ENCODE peak calls at places on chromosomes 3 and 15, in four cellular contexts. T, N, V and P are unnamed samples.

GRCh38 chr3:137970914-137971831 is 38.8 kb upstream of the CLDN18 start:
- DNase-seq in T (peak), N (peak), V (peak), P (peak)

GRCh38 chr15:31328425-31328998 is 1.9 kb downstream of the KLF13 start:
- DNase-seq in T (peak), N (peak), V (peak), P (no peak)

GRCh38 chr15:71447328-71448250 is 332.3 kb downstream of the THSD4 start:
- DNase-seq in T (no peak), N (peak), V (peak), P (peak)

GRCh38 chr15:99016680-99017321 is 9.2 kb upstream of the PGPEP1L start:
- DNase-seq in T (no peak), N (peak), V (peak), P (no peak)

GRCh38 chr3:24373198-24373959 is 121.3 kb downstream of the THRB start:
- DNase-seq in T (no peak), N (no peak), V (no peak), P (no peak)

GRCh38 chr15:98177950-98178848 is 217.7 kb downstream of the ARRDC4 start:
- DNase-seq in T (peak), N (peak), V (peak), P (peak)

GRCh38 chr15:98854496-98854895 is 153.1 kb downstream of the PGPEP1L start:
- DNase-seq in T (no peak), N (no peak), V (no peak), P (no peak)

GRCh38 chr15:69980311-69981059 is 117.2 kb downstream of the TLE3 start:
- DNase-seq in T (no peak), N (no peak), V (no peak), P (no peak)

GRCh38 chr3:187741403-187742350 is 3.6 kb downstream of the BCL6 start:
- DNase-seq in T (peak), N (peak), V (peak), P (peak)

GRCh38 chr15:55823699-55824098 is 80.7 kb upstream of the PRTG start:
- DNase-seq in T (no peak), N (peak), V (no peak), P (no peak)

GRCh38 chr3:140724856-140725812 is 47.3 kb downstream of the TRIM42 start:
- DNase-seq in T (no peak), N (no peak), V (no peak), P (no peak)

GRCh38 chr15:65069179-65069578 is 1.4 kb upstream of the RASL12 start:
- DNase-seq in T (no peak), N (peak), V (no peak), P (no peak)

GRCh38 chr3:135136361-135137100 is 341.5 kb downstream of the EPHB1 start:
- DNase-seq in T (no peak), N (no peak), V (no peak), P (no peak)

GRCh38 chr15:27670481-27670880 is 428.6 kb downstream of the OCA2 start:
- DNase-seq in T (no peak), N (no peak), V (no peak), P (no peak)

DNA sequence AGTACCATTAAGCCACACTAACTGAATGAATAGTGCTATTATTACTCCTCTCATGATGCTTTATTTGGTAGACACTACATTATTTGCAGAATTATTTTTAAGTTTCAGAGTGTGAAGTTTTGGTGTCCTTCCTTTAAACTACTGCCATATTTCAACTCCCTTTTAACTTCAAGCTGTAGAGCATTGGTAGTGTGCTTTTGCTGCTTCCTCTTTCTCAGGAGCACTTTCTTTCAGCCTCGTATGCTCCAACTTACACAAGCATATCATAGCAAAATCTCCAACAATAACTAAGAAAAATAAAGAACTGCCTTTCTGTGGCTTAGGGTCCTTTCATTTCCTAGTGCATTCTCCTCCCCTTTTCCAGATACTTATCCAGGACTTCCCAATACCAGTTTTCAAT is 476.4 kb upstream of the AGTR1 start:
- DNase-seq in T (no peak), N (no peak), V (no peak), P (no peak)
- TF ChIP-seq RAD21 in T (no peak), N (no peak), V (no peak), P (no peak)

GRCh38 chr3:107643038-107643883 is 120.5 kb downstream of the BBX start:
- DNase-seq in T (no peak), N (no peak), V (peak), P (no peak)
- TF ChIP-seq CTCF in T (peak), N (peak), V (peak), P (no peak)

DNA sequence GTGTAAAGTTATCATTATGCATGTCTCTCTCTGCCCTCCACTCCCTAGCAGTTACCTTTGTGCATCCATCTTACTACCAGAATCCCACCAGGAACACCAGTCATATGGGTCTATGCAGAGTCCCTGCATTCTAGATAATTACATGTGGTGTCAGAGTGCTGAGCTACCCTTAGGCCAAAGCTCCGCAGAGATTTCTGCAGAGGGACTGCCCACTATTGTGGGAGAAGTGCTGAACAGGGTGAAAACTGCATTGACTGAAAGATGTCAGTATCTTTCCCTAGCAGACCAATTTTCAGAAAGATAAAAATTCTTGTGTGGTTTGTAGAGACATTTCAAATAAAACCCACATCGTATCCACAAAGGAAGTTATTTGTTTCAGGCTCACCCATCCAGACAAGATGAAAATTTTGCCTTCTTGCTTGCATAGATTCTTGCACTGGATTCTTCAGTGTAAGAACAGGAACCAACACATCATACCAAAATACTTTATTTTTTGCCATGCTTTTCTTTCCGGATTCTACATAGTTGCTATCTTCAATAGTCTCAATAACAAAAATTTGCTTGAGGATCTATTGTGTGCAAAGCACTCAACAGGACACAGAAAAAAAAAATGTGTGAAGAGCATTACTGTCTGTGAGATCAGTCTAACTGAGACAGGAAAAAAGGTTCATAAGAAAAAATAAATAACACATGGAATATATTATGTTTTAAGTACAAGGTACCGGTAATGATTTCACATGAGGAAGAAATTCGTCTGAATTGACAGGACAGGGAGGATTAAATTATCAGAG is 32.0 kb upstream of the CCDC80 start:
- DNase-seq in T (no peak), N (no peak), V (no peak), P (no peak)
- TF ChIP-seq RAD21 in T (no peak), N (no peak), V (no peak), P (no peak)

DNA sequence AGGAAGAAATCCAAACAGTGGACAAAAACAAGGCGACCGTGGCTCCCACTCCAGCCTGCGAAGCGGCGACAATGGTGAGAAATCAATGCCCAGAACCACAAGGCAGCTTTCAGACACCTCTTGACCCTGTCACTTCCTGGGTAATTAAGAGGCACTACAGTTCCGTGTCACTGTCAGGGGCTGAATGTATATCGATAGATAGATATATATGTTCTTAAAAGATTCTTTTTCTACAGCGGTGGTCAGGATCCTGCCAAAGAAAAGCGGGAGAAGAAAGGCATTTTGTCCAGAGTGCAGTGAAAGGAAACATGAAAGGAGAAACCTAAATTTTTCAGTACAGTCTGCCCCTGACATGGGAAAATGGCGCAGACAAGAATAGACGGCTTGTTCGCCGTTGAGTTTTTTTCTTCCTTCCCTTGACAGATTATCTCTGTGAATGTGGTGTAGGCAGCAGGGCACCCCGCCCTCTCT is 56.2 kb upstream of the HES1 start:
- DNase-seq in T (no peak), N (no peak), V (no peak), P (no peak)
- TF ChIP-seq CTCF in T (no peak), N (no peak), V (no peak), P (no peak)

DNA sequence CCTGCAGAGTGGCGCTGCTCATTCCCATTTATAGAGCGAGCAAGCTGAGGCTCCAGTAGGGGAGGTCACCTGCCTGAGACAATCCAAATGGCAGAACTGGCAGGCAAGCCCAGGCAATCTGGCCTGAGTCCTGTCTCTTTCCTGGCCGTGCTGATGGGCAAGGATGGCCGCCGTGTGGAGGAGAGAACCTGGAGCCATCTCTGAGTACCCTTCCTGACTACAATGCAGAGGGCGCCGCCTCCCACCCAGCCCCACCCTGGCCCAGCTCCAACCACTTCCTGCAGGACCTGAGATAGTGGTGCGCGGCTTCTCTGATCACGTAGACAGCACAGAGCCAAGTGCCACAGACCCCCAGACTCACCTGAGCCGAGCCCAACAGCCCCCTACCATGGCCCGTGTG is 7.0 kb downstream of the TLR9 start:
- DNase-seq in T (peak), N (no peak), V (no peak), P (no peak)
- TF ChIP-seq RAD21 in T (no peak), N (no peak), V (no peak), P (no peak)

DNA sequence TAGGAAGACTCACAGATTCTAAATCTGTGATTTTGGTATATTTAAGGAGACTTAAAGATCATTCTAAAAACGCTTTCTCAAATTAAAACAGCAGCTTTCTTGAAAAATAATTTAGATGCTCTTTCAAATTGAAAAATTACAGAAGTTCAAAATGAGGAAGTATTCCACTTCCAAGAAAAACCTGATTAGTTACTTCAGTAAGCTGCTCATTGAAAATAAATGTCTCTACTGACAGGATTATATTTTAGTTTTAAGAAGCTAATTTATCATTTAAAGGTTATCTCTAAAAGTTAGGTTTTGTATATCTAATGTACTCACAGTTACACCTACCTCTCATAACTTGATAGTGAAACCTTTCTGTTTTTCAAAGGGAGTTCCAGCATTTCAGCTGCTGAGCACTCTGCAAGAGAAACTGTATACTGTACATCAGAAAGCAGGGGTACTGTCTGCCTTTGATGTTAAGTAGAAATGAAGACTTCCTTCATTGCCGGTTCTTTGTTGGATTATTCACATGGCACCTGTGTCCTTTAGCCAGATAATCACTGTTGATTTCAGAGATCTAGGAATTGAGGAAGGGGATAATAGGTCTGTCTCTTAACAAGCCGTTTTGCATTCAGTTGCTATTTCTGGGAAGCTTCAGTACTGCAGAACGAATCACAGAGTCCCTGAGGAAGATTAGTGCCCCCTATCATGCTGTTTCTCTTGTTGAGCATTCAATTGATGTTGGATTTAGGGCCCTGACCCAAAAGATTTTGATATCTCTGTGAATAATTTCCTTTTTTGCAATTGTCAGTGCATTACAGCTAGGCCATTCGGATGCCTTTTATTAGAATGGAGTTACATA is 161.7 kb downstream of the TCF12 start:
- DNase-seq in T (no peak), N (no peak), V (no peak), P (no peak)
- TF ChIP-seq CTCF in T (no peak), N (no peak), V (no peak), P (no peak)

GRCh38 chr3:112351823-112352222 is 18.9 kb downstream of the CD200 start:
- DNase-seq in T (no peak), N (no peak), V (no peak), P (no peak)

GRCh38 chr3:112350181-112350825 is 17.3 kb downstream of the CD200 start:
- DNase-seq in T (no peak), N (no peak), V (no peak), P (no peak)

GRCh38 chr3:112351036-112351435 is 18.1 kb downstream of the CD200 start:
- DNase-seq in T (no peak), N (no peak), V (no peak), P (no peak)

GRCh38 chr3:112348945-112349344 is 16.0 kb downstream of the CD200 start:
- DNase-seq in T (no peak), N (no peak), V (no peak), P (no peak)

GRCh38 chr3:112349557-112349956 is 16.6 kb downstream of the CD200 start:
- DNase-seq in T (no peak), N (no peak), V (no peak), P (no peak)
- TF ChIP-seq RAD21 in T (no peak), N (no peak), V (no peak), P (no peak)

GRCh38 chr3:133444071-133444774 is 44.4 kb downstream of the BFSP2 start:
- DNase-seq in T (no peak), N (peak), V (peak), P (no peak)
- TF ChIP-seq CTCF in T (no peak), N (peak), V (peak), P (no peak)

DNA sequence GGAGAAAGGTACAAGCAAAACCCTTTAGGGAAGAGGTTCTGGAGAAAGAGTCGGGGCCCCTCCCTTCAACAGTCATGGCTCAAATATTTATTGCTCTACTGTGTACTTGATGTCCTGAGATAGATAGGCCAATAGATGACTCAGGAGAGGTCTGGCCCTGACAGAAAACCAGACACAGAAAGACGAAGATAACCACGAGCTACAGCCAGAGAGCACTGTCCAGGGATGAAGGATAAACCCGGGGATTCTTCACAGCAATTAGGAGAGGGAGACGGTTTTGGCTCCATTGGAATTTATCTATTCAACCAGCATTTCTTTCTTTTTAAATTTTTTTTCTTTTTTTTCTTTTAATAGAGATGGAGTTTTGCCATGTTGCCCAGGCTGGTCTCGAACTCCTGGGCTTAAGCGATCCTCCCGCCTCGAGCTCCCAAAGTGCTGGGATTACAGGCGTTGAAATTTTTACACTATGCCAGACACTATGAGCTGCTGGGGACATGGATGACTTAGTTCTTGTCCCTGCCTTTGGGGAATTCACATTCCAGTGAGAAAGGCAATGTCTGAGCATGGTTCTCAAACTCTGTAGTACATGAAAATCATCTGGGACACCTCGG is 4.6 kb upstream of the CIDEC start:
- DNase-seq in T (peak), N (peak), V (peak), P (peak)
- TF ChIP-seq RAD21 in T (no peak), N (no peak), V (peak), P (peak)

GRCh38 chr3:156787926-156788663 is 38.1 kb upstream of the LEKR1 start:
- DNase-seq in T (peak), N (peak), V (peak), P (peak)
- TF ChIP-seq CTCF in T (no peak), N (peak), V (no peak), P (peak)